ENCODE peak calls at places on chromosome 21, in seven cellular contexts. J, A, T, R, H, M and Z are unnamed samples.
A peak's percentile ranks its signal among the peaks of the same experiment; 100 is the strongest.

GRCh38 chr21:41888749-41889376 is 9.7 kb upstream of the PRDM15 start:
- DNase-seq in J (no peak), A (no peak), T (no peak), R (no peak), H (no peak), M (no peak), Z (no peak)

GRCh38 chr21:46128106-46128982 is 27.0 kb downstream of the FTCD start:
- DNase-seq in J (no peak), A (no peak), T (no peak), R (no peak), H (no peak), M (no peak), Z (peak; percentile 12)

GRCh38 chr21:43370888-43371570 is 55.9 kb downstream of the SIK1 start:
- DNase-seq in J (no peak), A (no peak), T (no peak), R (no peak), H (no peak), M (no peak), Z (no peak)

GRCh38 chr21:33847586-33848251 is 67.9 kb downstream of the ATP5PO start:
- DNase-seq in J (no peak), A (no peak), T (no peak), R (no peak), H (no peak), M (no peak), Z (no peak)

GRCh38 chr21:26965567-26966359 is 1.1 kb downstream of the ADAMTS5 start:
- DNase-seq in J (peak; percentile 12), A (no peak), T (no peak), R (peak; percentile 52), H (no peak), M (no peak), Z (peak; percentile 36)

GRCh38 chr21:43688906-43689305 is 29.5 kb downstream of the RRP1B start:
- DNase-seq in J (no peak), A (no peak), T (no peak), R (no peak), H (no peak), M (no peak), Z (no peak)

GRCh38 chr21:41941941-41942340 is 11.9 kb downstream of the C2CD2 start:
- DNase-seq in J (no peak), A (no peak), T (no peak), R (no peak), H (no peak), M (no peak), Z (no peak)

GRCh38 chr21:26849428-26850115 is 4.4 kb upstream of the ADAMTS1 start:
- DNase-seq in J (peak; percentile 80), A (peak; percentile 74), T (peak; percentile 48), R (peak; percentile 43), H (no peak), M (no peak), Z (peak; percentile 75)

GRCh38 chr21:44552681-44553080 is 1.4 kb upstream of the KRTAP10-2 start:
- DNase-seq in J (no peak), A (no peak), T (no peak), R (no peak), H (no peak), M (no peak), Z (no peak)

GRCh38 chr21:32565856-32566465 is 19.4 kb downstream of the TCP10L start:
- DNase-seq in J (peak; percentile 48), A (no peak), T (no peak), R (no peak), H (no peak), M (no peak), Z (no peak)

GRCh38 chr21:44899768-44900558 is 20.7 kb downstream of the ITGB2 start:
- DNase-seq in J (no peak), A (no peak), T (no peak), R (no peak), H (no peak), M (no peak), Z (no peak)

GRCh38 chr21:38807987-38808386 is 2.3 kb downstream of the ETS2 start:
- DNase-seq in J (peak; percentile 51), A (no peak), T (no peak), R (no peak), H (no peak), M (no peak), Z (peak; percentile 54)

GRCh38 chr21:43659136-43660000 is at the start of the genes HSF2BP and RRP1B:
- DNase-seq in J (peak; percentile 79), A (peak; percentile 90), T (peak; percentile 82), R (peak; percentile 85), H (peak; percentile 73), M (peak; percentile 81), Z (peak; percentile 84)

GRCh38 chr21:40466893-40467483 is 380.0 kb downstream of the DSCAM start:
- DNase-seq in J (no peak), A (peak; percentile 60), T (peak; percentile 9), R (peak; percentile 2), H (no peak), M (no peak), Z (no peak)

GRCh38 chr21:32099812-32100416 is 178.9 kb downstream of the MIS18A start:
- DNase-seq in J (peak; percentile 24), A (no peak), T (peak; percentile 2), R (no peak), H (no peak), M (no peak), Z (no peak)

GRCh38 chr21:44049606-44050005 is 37.5 kb downstream of the TRAPPC10 start:
- DNase-seq in J (no peak), A (no peak), T (no peak), R (no peak), H (no peak), M (no peak), Z (no peak)

GRCh38 chr21:40512590-40512989 is 334.4 kb downstream of the DSCAM start:
- DNase-seq in J (no peak), A (peak; percentile 45), T (no peak), R (no peak), H (peak; percentile 1), M (peak; percentile 41), Z (no peak)

GRCh38 chr21:32844653-32845443 is 73.3 kb upstream of the PAXBP1 start:
- DNase-seq in J (peak; percentile 43), A (peak; percentile 61), T (peak; percentile 40), R (no peak), H (no peak), M (no peak), Z (peak; percentile 14)

GRCh38 chr21:41602511-41602910 is 94.6 kb upstream of the TMPRSS2 start:
- DNase-seq in J (no peak), A (no peak), T (no peak), R (no peak), H (no peak), M (no peak), Z (no peak)

GRCh38 chr21:27201197-27201596 is 234.3 kb upstream of the ADAMTS5 start:
- DNase-seq in J (peak; percentile 85), A (peak; percentile 5), T (no peak), R (no peak), H (no peak), M (no peak), Z (peak; percentile 28)

GRCh38 chr21:42319851-42320602 is 4.8 kb upstream of the TFF3 start:
- DNase-seq in J (no peak), A (no peak), T (no peak), R (no peak), H (peak; percentile 33), M (no peak), Z (no peak)

GRCh38 chr21:45768741-45769049 is 125.2 kb downstream of the PCBP3 start:
- DNase-seq in J (no peak), A (peak; percentile 22), T (no peak), R (no peak), H (no peak), M (no peak), Z (no peak)

GRCh38 chr21:30058928-30059327 is 107.7 kb downstream of the CLDN17 start:
- DNase-seq in J (no peak), A (no peak), T (no peak), R (no peak), H (no peak), M (no peak), Z (no peak)
- H3K9me3 ChIP-seq in J (peaks cover 2% of the 10 kb centered on the region), A (no peaks in the 10 kb centered on the region), T (no peaks in the 10 kb centered on the region), R (no peaks in the 10 kb centered on the region), H (no peaks in the 10 kb centered on the region), M (no peaks in the 10 kb centered on the region), Z (no peaks in the 10 kb centered on the region)

GRCh38 chr21:35488941-35489340 is 439.8 kb upstream of the RUNX1 start:
- DNase-seq in J (no peak), A (peak; percentile 52), T (no peak), R (no peak), H (no peak), M (no peak), Z (no peak)

GRCh38 chr21:35491114-35491513 is 442.0 kb upstream of the RUNX1 start:
- DNase-seq in J (peak; percentile 10), A (no peak), T (no peak), R (peak; percentile 6), H (no peak), M (no peak), Z (peak; percentile 19)

DNA sequence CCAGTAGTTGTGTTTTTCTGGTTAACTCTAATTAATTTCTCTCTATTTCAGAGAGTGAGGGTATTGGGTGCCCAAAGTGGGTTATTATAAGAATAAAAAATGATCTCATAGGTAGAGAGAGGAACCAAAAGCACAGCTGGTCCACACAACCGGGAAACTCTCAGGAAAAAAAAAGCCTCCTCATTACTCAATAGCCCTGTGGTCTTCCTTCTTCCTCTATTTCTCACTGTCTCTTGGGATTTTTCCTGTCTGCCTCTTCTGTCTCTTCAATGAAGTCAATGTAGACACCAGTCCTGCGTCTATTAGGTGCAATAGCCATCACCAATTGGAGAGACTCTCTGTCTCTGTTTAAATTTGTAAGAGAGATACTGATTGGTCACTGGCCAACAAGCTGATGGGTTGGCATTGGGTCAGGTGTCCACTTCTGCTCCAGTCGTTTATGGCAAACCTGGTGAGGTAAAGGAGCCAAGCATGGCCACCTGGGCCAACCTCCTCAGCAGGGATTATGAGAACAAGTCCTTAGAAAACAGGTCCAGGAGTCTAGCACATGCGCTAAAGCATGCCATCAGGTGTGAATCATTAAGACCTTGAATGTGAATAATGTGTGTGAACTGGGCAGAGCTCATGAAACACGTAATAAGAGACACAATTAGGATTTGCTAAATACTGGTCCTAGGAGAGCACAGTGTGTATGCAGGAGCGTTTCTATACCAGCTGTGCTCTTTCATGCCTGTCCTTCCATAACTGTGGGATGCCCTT is 443.0 kb upstream of the RUNX1 start:
- DNase-seq in J (no peak), A (no peak), T (no peak), R (no peak), H (no peak), M (no peak), Z (no peak)
- H3K4me2 ChIP-seq in J (no peak overlapping the region), A (no peak overlapping the region), T (no peak overlapping the region), R (no peak overlapping the region), H (no peak overlapping the region), M (no peak overlapping the region), Z (no peak overlapping the region)

GRCh38 chr21:22573834-22574233 is 1575.6 kb downstream of the NCAM2 start:
- DNase-seq in J (no peak), A (no peak), T (no peak), R (no peak), H (no peak), M (no peak), Z (no peak)
- H3K9me3 ChIP-seq in J (peaks cover 10% of the 10 kb centered on the region), A (no peaks in the 10 kb centered on the region), T (no peaks in the 10 kb centered on the region), R (no peaks in the 10 kb centered on the region), H (no peaks in the 10 kb centered on the region), M (no peaks in the 10 kb centered on the region), Z (peaks cover 3% of the 10 kb centered on the region)

GRCh38 chr21:34938079-34938764 is 110.9 kb downstream of the RUNX1 start:
- DNase-seq in J (peak; percentile 45), A (peak; percentile 44), T (no peak), R (no peak), H (no peak), M (no peak), Z (peak; percentile 26)
- H3K4me2 ChIP-seq in J (peak overlapping the region; percentile 31), A (peak overlapping the region; percentile 38), T (peak overlapping the region; percentile 49), R (no peak overlapping the region), H (no peak overlapping the region), M (no peak overlapping the region), Z (no peak overlapping the region)

GRCh38 chr21:18222346-18222745 is 22.3 kb upstream of the CHODL start:
- DNase-seq in J (no peak), A (no peak), T (no peak), R (no peak), H (no peak), M (no peak), Z (no peak)
- H3K9me3 ChIP-seq in J (peaks cover 16% of the 10 kb centered on the region), A (peaks cover 23% of the 10 kb centered on the region), T (no peaks in the 10 kb centered on the region), R (no peaks in the 10 kb centered on the region), H (no peaks in the 10 kb centered on the region), M (no peaks in the 10 kb centered on the region), Z (peaks cover 28% of the 10 kb centered on the region)